ENCODE peak calls at places on chromosomes 3 and 15, in four cellular contexts. D is A549, I is tibial nerve, C is sigmoid colon. E is an unnamed sample.

GRCh38 chr15:36110659-36110993 is 468.8 kb upstream of the CDIN1 start:
- DNase-seq in I (no peak), C (no peak), D (no peak), E (no peak)

GRCh38 chr15:101479851-101480612 is 9.5 kb downstream of the PCSK6 start:
- DNase-seq in I (no peak), C (no peak), D (no peak), E (no peak)

GRCh38 chr3:195240939-195241338 is 30.0 kb downstream of the XXYLT1 start:
- DNase-seq in I (no peak), D (no peak), C (peak; percentile 70), E (peak; percentile 16)

GRCh38 chr3:139982404-139982803 is 47.4 kb downstream of the CLSTN2 start:
- DNase-seq in I (no peak), D (no peak), C (no peak), E (no peak)

GRCh38 chr15:89550427-89550826 is 24.8 kb upstream of the TICRR start:
- DNase-seq in I (no peak), D (no peak), C (no peak), E (no peak)

GRCh38 chr15:48336940-48337339 is 5.7 kb downstream of the DUT start:
- DNase-seq in D (no peak), C (no peak), I (no peak), E (no peak)

GRCh38 chr3:21750291-21750690 is 719 bp downstream of the ZNF385D start:
- DNase-seq in C (no peak), D (no peak), I (no peak), E (no peak)

GRCh38 chr3:102037209-102037608 is 187.9 kb downstream of the NFKBIZ start:
- DNase-seq in I (no peak), C (no peak), D (no peak), E (no peak)

GRCh38 chr3:13491206-13491974 is 11.3 kb downstream of the HDAC11 start:
- DNase-seq in D (no peak), C (peak; percentile 36), I (no peak), E (peak; percentile 13)

GRCh38 chr3:42653560-42654330 is at the start of gene ZBTB47:
- DNase-seq in C (peak; percentile 88), D (no peak), I (peak; percentile 40), E (peak; percentile 33)

GRCh38 chr3:42653303-42653559 is 266 bp upstream of the ZBTB47 start:
- DNase-seq in D (no peak), C (no peak), I (no peak), E (no peak)

GRCh38 chr3:42655980-42656679 is 2.6 kb downstream of the ZBTB47 start:
- DNase-seq in D (no peak), C (no peak), I (no peak), E (no peak)

GRCh38 chr3:42655331-42655888 is 1.9 kb downstream of the ZBTB47 start:
- DNase-seq in I (no peak), C (peak; percentile 83), D (no peak), E (peak; percentile 72)

DNA sequence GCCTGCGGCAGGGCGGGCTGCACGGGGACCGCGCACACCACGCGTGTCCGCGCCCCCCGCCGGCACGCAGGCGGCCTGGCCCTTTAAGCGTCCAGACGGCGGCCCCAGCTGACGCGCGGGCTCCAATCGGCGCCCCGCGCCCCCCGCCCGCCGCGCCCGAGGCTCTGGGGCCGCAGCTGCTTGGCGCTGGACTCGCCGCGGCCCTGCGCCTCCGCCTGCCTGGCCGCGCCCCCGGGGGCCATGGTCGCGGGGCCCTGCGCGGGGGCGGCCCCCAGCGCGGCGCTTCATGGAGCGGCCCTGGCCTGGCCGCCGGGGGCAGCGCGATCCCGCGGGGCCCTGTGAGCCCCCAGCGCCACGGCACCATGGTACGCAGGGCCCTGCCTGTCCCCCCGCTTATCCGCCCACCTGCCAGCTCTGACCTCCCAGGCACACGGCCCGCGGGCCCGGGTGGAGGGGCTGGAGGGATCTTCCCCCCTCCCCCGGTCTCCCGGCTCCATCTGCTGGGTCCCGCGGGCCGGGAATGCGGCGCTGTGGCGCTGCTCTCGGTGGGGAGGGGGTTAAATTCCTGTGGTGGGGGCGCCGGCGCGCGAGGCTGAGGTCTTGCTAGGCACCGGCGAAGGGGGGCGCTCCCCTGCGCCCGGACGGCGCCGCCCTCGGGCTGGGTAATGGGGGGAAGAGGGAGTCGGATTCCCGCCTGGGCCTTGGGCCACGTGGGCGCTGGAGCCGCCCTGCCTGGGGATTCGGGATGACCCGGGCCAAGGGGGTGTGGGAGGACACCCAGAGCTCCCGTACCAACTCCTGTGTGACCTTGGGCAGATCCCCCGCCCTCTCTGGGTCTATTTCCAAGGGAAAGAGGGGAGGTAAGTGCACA is 1.1 kb downstream of the ZBTB47 start:
- DNase-seq in C (peak; percentile 88), D (peak; percentile 32), I (no peak), E (peak; percentile 84)
- TF ChIP-seq CTCF in C (no peak), D (no peak), I (peak; percentile 25), E (no peak)

GRCh38 chr15:66655997-66656396 is 46.0 kb upstream of the SMAD6 start:
- DNase-seq in I (no peak), D (no peak), C (no peak), E (no peak)

GRCh38 chr15:66655511-66655910 is 46.5 kb upstream of the SMAD6 start:
- DNase-seq in C (no peak), D (no peak), I (no peak), E (no peak)

GRCh38 chr15:66653398-66653797 is 48.6 kb upstream of the SMAD6 start:
- DNase-seq in I (no peak), C (no peak), D (no peak), E (no peak)

GRCh38 chr15:66653852-66654251 is 48.2 kb upstream of the SMAD6 start:
- DNase-seq in C (no peak), D (no peak), I (no peak), E (no peak)

GRCh38 chr15:66654718-66655375 is 47.2 kb upstream of the SMAD6 start:
- DNase-seq in I (no peak), C (no peak), D (no peak), E (peak; percentile 66)
- TF ChIP-seq EP300 in I (no peak), C (no peak), D (no peak), E (no peak)

GRCh38 chr3:177336841-177337430 is 139.7 kb upstream of the TBL1XR1 start:
- DNase-seq in I (no peak), D (no peak), C (no peak), E (no peak)
- H3K4me1 ChIP-seq in I (peaks cover 33% of the 10 kb centered on the region), D (peaks cover 18% of the 10 kb centered on the region), C (peaks cover 18% of the 10 kb centered on the region), E (peaks cover 5% of the 10 kb centered on the region)

DNA sequence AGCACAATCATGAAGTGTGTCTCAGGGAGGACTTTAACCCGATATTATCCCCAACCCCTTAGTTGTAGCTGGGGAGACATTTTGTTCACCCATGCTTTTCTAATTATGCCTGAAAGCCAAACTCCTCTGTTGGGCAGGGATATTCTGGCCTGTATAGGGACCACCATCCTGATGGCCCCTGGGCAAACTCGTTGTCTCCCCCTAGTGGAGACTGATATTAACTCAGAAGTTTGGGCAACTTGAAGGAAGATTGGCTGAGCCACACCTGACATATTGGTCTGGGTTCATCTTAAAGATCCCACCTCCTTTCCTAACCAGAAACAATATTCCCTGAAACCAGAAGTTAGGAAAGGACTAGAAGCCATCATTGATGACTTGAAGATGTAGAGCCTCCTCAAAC is 42.3 kb downstream of the TM4SF18 start:
- DNase-seq in D (peak; percentile 33), I (no peak), C (no peak), E (no peak)
- TF ChIP-seq CTCF in D (peak; percentile 42), I (no peak), C (no peak), E (no peak)

GRCh38 chr15:100124361-100124760 is 217.4 kb downstream of the ADAMTS17 start:
- DNase-seq in D (no peak), C (no peak), I (no peak), E (no peak)

GRCh38 chr15:100123611-100124010 is 218.2 kb downstream of the ADAMTS17 start:
- DNase-seq in C (peak; percentile 53), D (no peak), I (no peak), E (peak; percentile 6)

GRCh38 chr15:100129677-100130076 is 212.1 kb downstream of the ADAMTS17 start:
- DNase-seq in C (no peak), I (no peak), D (no peak), E (no peak)

GRCh38 chr15:100124936-100125626 is 216.7 kb downstream of the ADAMTS17 start:
- DNase-seq in C (no peak), D (no peak), I (no peak), E (peak; percentile 40)

DNA sequence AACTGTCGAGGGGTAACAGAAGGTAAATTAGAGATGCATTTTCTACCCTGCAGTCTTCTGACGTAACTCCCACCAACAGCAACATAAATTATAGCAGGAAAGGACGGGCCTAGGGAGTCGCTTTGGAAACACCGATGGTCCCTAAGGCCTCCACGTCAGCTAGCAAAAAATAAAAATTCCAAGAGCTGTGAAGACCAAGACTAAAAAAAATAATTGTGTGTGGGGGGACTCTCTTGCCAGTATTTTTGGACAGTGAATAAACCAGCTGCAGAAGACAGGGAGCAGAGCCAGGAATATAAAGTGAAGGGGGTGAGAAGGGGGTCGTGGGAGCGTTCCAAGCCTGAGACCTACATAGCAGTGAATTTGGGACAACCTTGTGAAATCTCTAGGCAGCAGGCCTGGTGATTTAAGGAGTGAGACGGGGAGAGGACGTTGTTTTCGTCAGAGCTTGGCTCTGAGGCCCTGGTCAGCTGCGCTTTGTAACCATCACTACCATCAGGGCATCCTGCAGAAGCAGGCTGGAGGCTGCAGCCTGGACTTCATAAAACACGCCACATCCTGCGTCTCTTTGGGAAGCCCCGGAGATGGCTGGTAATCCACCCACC is 216.0 kb downstream of the ADAMTS17 start:
- DNase-seq in C (peak; percentile 91), I (no peak), D (no peak), E (peak; percentile 89)
- TF ChIP-seq EP300 in C (peak; percentile 59), I (no peak), D (no peak), E (peak; percentile 72)

GRCh38 chr3:124117486-124117885 is 125.6 kb upstream of the ROPN1 start:
- DNase-seq in C (no peak), I (no peak), D (peak; percentile 6), E (no peak)
- H3K4me1 ChIP-seq in C (no peaks in the 10 kb centered on the region), I (no peaks in the 10 kb centered on the region), D (peaks cover 29% of the 10 kb centered on the region), E (peaks cover 2% of the 10 kb centered on the region)

DNA sequence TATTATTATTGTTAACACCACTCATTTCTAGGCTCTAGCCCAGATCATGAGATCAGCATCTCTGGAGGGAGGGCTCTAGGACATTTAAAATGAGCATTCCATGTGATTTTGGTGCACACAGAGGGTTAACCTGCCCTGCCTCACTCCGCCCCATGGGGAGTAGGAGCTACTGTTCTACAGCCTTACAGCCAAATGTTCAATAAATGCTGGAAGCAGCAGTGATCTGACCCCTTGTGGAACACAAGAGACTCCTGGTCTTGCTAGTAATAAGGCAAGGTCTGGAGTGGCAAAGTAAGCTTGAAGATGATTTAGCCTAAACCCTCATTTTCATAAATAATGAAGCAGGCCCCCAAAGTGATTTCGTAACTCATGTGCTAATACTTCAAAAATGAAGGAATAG is 166.4 kb upstream of the EOMES start:
- DNase-seq in D (peak; percentile 20), I (no peak), C (no peak), E (no peak)
- TF ChIP-seq CTCF in D (no peak), I (no peak), C (no peak), E (no peak)

GRCh38 chr3:182925944-182926337 is 54.4 kb downstream of the DCUN1D1 start:
- DNase-seq in C (no peak), D (no peak), I (no peak), E (no peak)

GRCh38 chr3:182921665-182922355 is 58.5 kb downstream of the DCUN1D1 start:
- DNase-seq in C (no peak), D (no peak), I (no peak), E (no peak)

GRCh38 chr3:182920515-182921084 is 59.7 kb downstream of the DCUN1D1 start:
- DNase-seq in I (no peak), C (no peak), D (peak; percentile 60), E (no peak)

GRCh38 chr3:182919866-182920357 is 60.4 kb downstream of the DCUN1D1 start:
- DNase-seq in C (no peak), I (no peak), D (no peak), E (no peak)

GRCh38 chr3:182925330-182925943 is 54.9 kb downstream of the DCUN1D1 start:
- DNase-seq in I (no peak), D (no peak), C (no peak), E (no peak)
- TF ChIP-seq EP300 in I (no peak), D (no peak), C (no peak), E (no peak)

E was measured in ovary.